ENCODE peak calls at places on chromosomes 6 and 20, in nine cellular contexts. J, B, T, X, S, P, Z, Y and O are unnamed samples.
A peak's percentile ranks its signal among the peaks of the same experiment; 100 is the strongest.

GRCh38 chr6:141539617-141540016 is 593.1 kb upstream of the GJE1 start:
- DNase-seq in P (no peak), B (no peak), Y (no peak), S (no peak), Z (no peak), X (no peak), J (no peak), T (no peak), O (no peak)

GRCh38 chr6:82711992-82712788 is 348.6 kb downstream of the TPBG start:
- DNase-seq in X (peak; percentile 70), P (no peak), S (no peak), Z (no peak), T (no peak), B (no peak), J (no peak), Y (no peak), O (no peak)

GRCh38 chr6:51976374-51976773 is 111.0 kb downstream of the PKHD1 start:
- DNase-seq in X (no peak), Z (no peak), S (no peak), B (no peak), T (no peak), Y (no peak), J (no peak), P (no peak), O (no peak)

GRCh38 chr20:51318058-51318960 is 224.2 kb downstream of the NFATC2 start:
- DNase-seq in B (no peak), X (peak; percentile 58), Y (peak; percentile 37), P (no peak), T (peak; percentile 84), J (peak; percentile 78), S (peak; percentile 52), Z (peak; percentile 6), O (no peak)

GRCh38 chr6:114249522-114249921 is 93.3 kb downstream of the HS3ST5 start:
- DNase-seq in X (no peak), T (no peak), B (no peak), P (no peak), Y (no peak), J (no peak), Z (no peak), S (no peak), O (no peak)

GRCh38 chr6:279630-280029 is 12.7 kb upstream of the DUSP22 start:
- DNase-seq in X (no peak), J (no peak), S (no peak), Z (no peak), B (peak; percentile 65), T (no peak), P (no peak), Y (no peak), O (no peak)

GRCh38 chr6:81997091-81997926 is 244.8 kb upstream of the TENT5A start:
- DNase-seq in X (peak; percentile 84), J (no peak), Z (no peak), B (no peak), Y (no peak), P (no peak), T (no peak), S (peak; percentile 86), O (no peak)

GRCh38 chr20:38428800-38429199 is 6.3 kb downstream of the SNHG17 start:
- DNase-seq in Z (peak; percentile 16), J (no peak), B (no peak), X (no peak), Y (no peak), S (no peak), P (no peak), T (no peak), O (no peak)

GRCh38 chr20:62489186-62489939 is 13.6 kb upstream of the GATA5 start:
- DNase-seq in B (no peak), Y (peak; percentile 36), J (no peak), T (peak; percentile 26), S (peak; percentile 77), X (no peak), P (peak; percentile 35), Z (no peak), O (no peak)

GRCh38 chr20:37343994-37344355 is 2.0 kb upstream of the SRC start:
- DNase-seq in J (no peak), S (no peak), X (no peak), B (no peak), Z (no peak), P (no peak), T (no peak), Y (no peak), O (no peak)

GRCh38 chr6:11328613-11329247 is 96.3 kb upstream of the NEDD9 start:
- DNase-seq in Z (no peak), Y (no peak), T (no peak), X (peak; percentile 27), J (no peak), P (no peak), S (no peak), B (no peak), O (no peak)

GRCh38 chr6:91105532-91105931 is 518.7 kb upstream of the MAP3K7 start:
- DNase-seq in S (no peak), X (no peak), B (no peak), Z (no peak), J (no peak), P (no peak), T (no peak), Y (no peak), O (no peak)

GRCh38 chr20:53712212-53712977 is 118.8 kb upstream of the ZNF217 start:
- DNase-seq in J (no peak), B (no peak), S (no peak), Z (no peak), P (no peak), X (no peak), Y (no peak), T (no peak), O (no peak)

GRCh38 chr6:142834853-142835252 is 110.1 kb downstream of the HIVEP2 start:
- DNase-seq in T (no peak), B (no peak), S (peak; percentile 21), X (no peak), Y (no peak), Z (no peak), J (no peak), P (no peak), O (no peak)
- H3K27ac ChIP-seq in T (no peak overlapping the region), B (no peak overlapping the region), S (no peak overlapping the region), X (no peak overlapping the region), Y (no peak overlapping the region), Z (no peak overlapping the region), J (no peak overlapping the region), P (no peak overlapping the region), O (no peak overlapping the region)

GRCh38 chr20:32435449-32436107 is 77.4 kb downstream of the ASXL1 start:
- DNase-seq in S (no peak), Y (no peak), J (no peak), B (no peak), P (no peak), Z (no peak), T (no peak), X (no peak), O (no peak)
- TF ChIP-seq CTCF in S (no peak), Y (no peak), J (no peak), B (no peak), P (no peak), Z (no peak), T (no peak), X (no peak), O (no peak)

GRCh38 chr6:16688984-16689636 is 72.2 kb downstream of the ATXN1 start:
- DNase-seq in P (no peak), B (no peak), Z (no peak), T (no peak), Y (peak; percentile 68), X (peak; percentile 89), S (peak; percentile 85), J (no peak), O (no peak)
- H3K27ac ChIP-seq in P (peak overlapping the region; percentile 78), B (no peak overlapping the region), Z (peak overlapping the region; percentile 54), T (no peak overlapping the region), Y (peak overlapping the region; percentile 93), X (no peak overlapping the region), S (peak overlapping the region; percentile 24), J (no peak overlapping the region), O (no peak overlapping the region)

GRCh38 chr6:35665573-35665972 is 23.1 kb downstream of the FKBP5 start:
- DNase-seq in T (no peak), J (no peak), S (no peak), Y (no peak), Z (no peak), P (no peak), B (no peak), X (no peak), O (no peak)
- TF ChIP-seq CTCF in T (no peak), J (no peak), S (no peak), Y (no peak), Z (no peak), P (no peak), B (no peak), X (no peak), O (no peak)